ENCODE peak calls at places on chromosomes 7 and 10, in nine cellular contexts. K is uterus, V is astrocyte of the cerebellum, Z is fibroblast of mammary gland, B is GM23248, A is RWPE2, Q is small intestine, L is fibroblast of the aortic adventitia, X is AG04450. M is an unnamed sample.

GRCh38 chr10:29081231-29081630 is 207.6 kb upstream of the LYZL1 start:
- DNase-seq in A (no peak), V (no peak), Q (no peak), X (no peak), B (no peak), K (no peak), L (no peak), Z (no peak), M (no peak)

GRCh38 chr7:23106491-23106800 is 861 bp downstream of the KLHL7 start:
- DNase-seq in Z (no peak), B (no peak), Q (no peak), V (no peak), A (no peak), L (peak), K (no peak), X (no peak), M (no peak)

GRCh38 chr7:28083159-28083997 is 97.2 kb downstream of the JAZF1 start:
- DNase-seq in X (no peak), Z (peak), K (no peak), L (peak), B (peak), A (no peak), Q (no peak), V (no peak), M (peak)

GRCh38 chr10:100654835-100655759 is 90.3 kb upstream of the PAX2 start:
- DNase-seq in B (peak), K (no peak), Q (no peak), A (no peak), V (no peak), X (no peak), Z (no peak), L (no peak), M (no peak)

GRCh38 chr7:45985902-45986301 is 64.8 kb upstream of the IGFBP3 start:
- DNase-seq in Z (peak), B (peak), K (no peak), A (no peak), V (no peak), X (peak), Q (no peak), L (peak), M (peak)

GRCh38 chr7:127792528-127793342 is 140.7 kb downstream of the SND1 start:
- DNase-seq in Z (peak), L (no peak), B (peak), Q (peak), X (no peak), A (no peak), V (no peak), K (no peak), M (no peak)

GRCh38 chr10:125094111-125094705 is 66.2 kb downstream of the CTBP2 start:
- DNase-seq in Z (no peak), Q (no peak), A (no peak), K (no peak), X (no peak), V (no peak), L (no peak), B (no peak), M (no peak)

GRCh38 chr10:104209575-104210198 is 22.5 kb downstream of the CFAP43 start:
- DNase-seq in A (no peak), K (peak), L (peak), X (no peak), B (peak), V (peak), Z (peak), Q (peak), M (no peak)

GRCh38 chr7:21365866-21366624 is 61.8 kb upstream of the SP4 start:
- DNase-seq in L (peak), V (no peak), K (no peak), Z (peak), X (no peak), Q (peak), A (no peak), B (peak), M (no peak)

GRCh38 chr10:110413903-110414562 is 83.7 kb upstream of the DUSP5 start:
- DNase-seq in Q (no peak), A (no peak), X (no peak), B (no peak), Z (no peak), K (no peak), L (no peak), V (no peak), M (no peak)

GRCh38 chr10:125102821-125103220 is 57.5 kb downstream of the CTBP2 start:
- DNase-seq in B (no peak), V (no peak), A (no peak), L (no peak), Q (peak), X (no peak), Z (no peak), K (peak), M (no peak)

GRCh38 chr7:140209866-140210609 is 33.3 kb upstream of the KDM7A start:
- DNase-seq in A (no peak), B (no peak), L (no peak), Z (no peak), V (no peak), K (no peak), Q (no peak), X (no peak), M (no peak)

GRCh38 chr7:157614457-157615020 is 277.7 kb downstream of the DNAJB6 start:
- DNase-seq in Q (no peak), L (no peak), Z (no peak), A (no peak), B (no peak), X (no peak), K (no peak), V (no peak), M (no peak)

GRCh38 chr7:113071465-113071864 is 15.2 kb downstream of the GPR85 start:
- DNase-seq in X (no peak), L (peak), A (no peak), V (no peak), B (peak), Q (no peak), K (no peak), Z (peak), M (peak)

GRCh38 chr7:140661124-140661523 is 11.6 kb upstream of the ADCK2 start:
- DNase-seq in X (no peak), Z (no peak), V (no peak), Q (no peak), K (no peak), B (no peak), L (no peak), A (no peak), M (no peak)

GRCh38 chr10:17808971-17809841 is at the start of gene MRC1:
- DNase-seq in A (no peak), V (no peak), B (no peak), Z (no peak), K (no peak), X (no peak), L (no peak), Q (no peak), M (no peak)

GRCh38 chr7:41977165-41977651 is 259.8 kb downstream of the GLI3 start:
- DNase-seq in A (no peak), L (peak), B (peak), Z (peak), Q (no peak), X (no peak), K (no peak), V (peak), M (peak)

GRCh38 chr7:134779741-134780065 is 269 bp downstream of the CALD1 start:
- DNase-seq in X (no peak), L (no peak), A (no peak), Q (peak), B (no peak), V (no peak), Z (no peak), K (no peak), M (no peak)

GRCh38 chr10:90887555-90887954 is 15.8 kb downstream of the RPP30 start:
- DNase-seq in K (no peak), Q (no peak), X (no peak), V (no peak), L (no peak), B (peak), Z (peak), A (no peak), M (no peak)

GRCh38 chr7:105638942-105639495 is 57.7 kb upstream of the EFCAB10 start:
- DNase-seq in Q (no peak), L (no peak), A (no peak), X (no peak), V (no peak), Z (no peak), K (no peak), B (no peak), M (no peak)

GRCh38 chr7:105639677-105640493 is 58.6 kb upstream of the EFCAB10 start:
- DNase-seq in Q (no peak), A (no peak), L (no peak), Z (no peak), X (no peak), B (no peak), V (no peak), K (no peak), M (no peak)

GRCh38 chr7:105637755-105638154 is 56.5 kb upstream of the EFCAB10 start:
- DNase-seq in A (no peak), L (no peak), Q (no peak), V (no peak), X (no peak), B (no peak), Z (no peak), K (no peak), M (no peak)

GRCh38 chr7:105636982-105637381 is 55.7 kb upstream of the EFCAB10 start:
- DNase-seq in V (no peak), X (no peak), A (no peak), B (no peak), Q (no peak), L (no peak), Z (no peak), K (no peak), M (no peak)

GRCh38 chr7:105638324-105638723 is 57.0 kb upstream of the EFCAB10 start:
- DNase-seq in V (no peak), B (no peak), Z (no peak), L (no peak), A (no peak), Q (no peak), K (no peak), X (no peak), M (no peak)
- H3K4me3 ChIP-seq in V (no peak), B (no peak), Z (no peak), L (no peak), A (no peak), Q (no peak), K (no peak), X (no peak), M (no peak)

DNA sequence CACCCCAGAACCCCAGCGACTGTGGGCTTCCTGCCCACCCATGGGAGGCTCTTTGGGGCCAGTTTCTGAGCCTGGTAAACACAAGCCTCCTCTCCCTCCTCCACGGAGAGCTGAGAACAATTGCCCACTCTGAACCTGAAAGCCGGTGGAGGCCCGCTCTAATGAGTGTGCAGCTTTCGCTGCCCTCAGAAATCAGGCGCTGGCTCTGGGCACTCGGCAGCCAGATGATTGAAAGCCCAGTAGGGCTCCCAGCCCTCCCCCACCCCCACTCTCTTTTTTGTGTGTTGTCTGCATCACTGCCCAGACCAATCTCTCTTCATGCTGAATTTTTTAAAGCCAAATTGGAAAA is 438.9 kb downstream of the RPS24 start:
- DNase-seq in X (no peak), K (no peak), Z (no peak), L (no peak), V (no peak), Q (no peak), B (no peak), A (no peak), M (no peak)
- H3K4me3 ChIP-seq in X (no peak), K (no peak), Z (no peak), L (no peak), V (no peak), Q (no peak), B (no peak), A (no peak), M (no peak)

GRCh38 chr7:118573065-118573464 is 348.6 kb downstream of the ANKRD7 start:
- DNase-seq in B (no peak), A (no peak), Q (no peak), L (no peak), V (no peak), Z (no peak), K (no peak), X (no peak), M (no peak)

GRCh38 chr7:118575393-118575948 is 351.0 kb downstream of the ANKRD7 start:
- DNase-seq in X (no peak), L (no peak), A (no peak), Z (no peak), Q (no peak), B (no peak), K (no peak), V (no peak), M (no peak)

GRCh38 chr7:118572604-118573003 is 348.1 kb downstream of the ANKRD7 start:
- DNase-seq in K (no peak), V (no peak), X (no peak), L (no peak), Z (no peak), B (no peak), A (no peak), Q (no peak), M (no peak)
- H3K4me3 ChIP-seq in K (no peak), V (no peak), X (no peak), L (no peak), Z (no peak), B (no peak), A (no peak), Q (no peak), M (no peak)

DNA sequence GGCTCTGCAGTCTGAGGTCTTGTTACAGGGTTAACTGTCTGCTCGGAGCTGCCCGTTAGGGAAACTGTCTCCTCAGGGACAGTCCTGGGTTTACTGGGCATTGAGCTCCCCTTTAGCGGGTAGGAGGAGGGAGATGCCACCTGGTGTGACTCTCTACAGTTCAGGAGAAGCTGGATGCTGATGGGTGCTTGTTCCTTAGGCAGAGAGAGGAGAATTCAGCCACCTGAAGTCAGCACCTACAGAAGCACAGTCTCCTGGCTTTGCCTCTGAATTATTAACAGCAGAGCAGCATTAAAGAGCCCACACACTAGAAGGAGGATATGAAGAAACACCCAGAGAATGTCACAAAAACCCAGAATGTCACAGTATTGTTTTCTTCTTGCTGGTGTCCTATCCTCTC is 656 bp downstream of the GIMAP4 start:
- DNase-seq in Z (no peak), K (no peak), X (no peak), V (no peak), L (no peak), Q (peak), B (no peak), A (no peak), M (no peak)
- H3K4me3 ChIP-seq in Z (no peak), K (peak), X (no peak), V (no peak), L (no peak), Q (peak), B (no peak), A (no peak), M (no peak)

DNA sequence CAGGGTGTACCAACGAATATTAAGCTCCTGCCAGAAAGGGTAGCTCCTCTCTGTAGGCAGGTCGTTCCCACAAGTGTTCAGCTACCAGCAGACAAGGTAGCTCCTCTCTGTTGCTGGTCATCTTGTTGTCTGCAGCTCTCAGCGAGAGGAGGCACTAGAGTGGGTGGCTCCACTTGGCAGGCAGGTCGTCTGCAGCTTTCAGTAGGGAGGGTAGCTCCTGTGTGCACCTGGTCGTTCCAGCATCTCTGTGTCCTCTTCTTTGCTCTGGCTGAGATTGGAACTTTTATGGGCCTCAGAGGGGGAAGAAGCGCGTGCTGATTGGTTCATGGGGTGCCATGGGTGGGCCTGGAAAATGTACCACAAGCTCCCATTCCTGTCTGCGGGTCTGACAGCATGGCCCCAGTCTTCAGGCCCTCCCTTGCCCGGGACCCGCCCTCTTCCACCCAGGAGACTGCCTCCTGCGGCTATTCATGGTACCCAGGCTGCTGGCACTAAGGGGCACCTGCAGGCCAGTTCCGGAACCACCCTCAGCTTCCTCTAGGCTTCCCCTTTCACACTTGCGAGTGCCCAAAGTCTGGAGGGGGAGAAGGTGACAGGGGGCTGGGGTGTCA is 63.9 kb upstream of the CACNA2D1 start:
- DNase-seq in Q (no peak), Z (no peak), V (no peak), K (no peak), B (no peak), X (no peak), L (no peak), A (no peak), M (no peak)
- H3K4me3 ChIP-seq in Q (no peak), Z (no peak), V (no peak), K (no peak), B (no peak), X (no peak), L (no peak), A (no peak), M (no peak)

GRCh38 chr10:117720931-117721826 is 178.6 kb downstream of the EMX2 start:
- DNase-seq in V (no peak), Z (no peak), K (no peak), A (no peak), Q (no peak), X (no peak), B (no peak), L (no peak), M (no peak)
- H3K4me3 ChIP-seq in V (no peak), Z (no peak), K (no peak), A (no peak), Q (no peak), X (no peak), B (no peak), L (no peak), M (no peak)

GRCh38 chr10:76285012-76285411 is 853.6 kb downstream of the LRMDA start:
- DNase-seq in K (no peak), V (no peak), L (peak), X (peak), Q (no peak), Z (peak), A (no peak), B (peak), M (peak)

GRCh38 chr10:76281704-76282103 is 850.3 kb downstream of the LRMDA start:
- DNase-seq in A (no peak), Q (no peak), V (no peak), B (no peak), Z (no peak), L (no peak), K (no peak), X (no peak), M (no peak)

GRCh38 chr10:76282122-76283030 is 851.0 kb downstream of the LRMDA start:
- DNase-seq in L (peak), V (no peak), X (peak), Z (no peak), K (peak), Q (peak), B (no peak), A (no peak), M (peak)

GRCh38 chr10:76286536-76286935 is 855.1 kb downstream of the LRMDA start:
- DNase-seq in Z (peak), X (no peak), L (peak), A (no peak), V (no peak), K (no peak), B (peak), Q (no peak), M (no peak)

DNA sequence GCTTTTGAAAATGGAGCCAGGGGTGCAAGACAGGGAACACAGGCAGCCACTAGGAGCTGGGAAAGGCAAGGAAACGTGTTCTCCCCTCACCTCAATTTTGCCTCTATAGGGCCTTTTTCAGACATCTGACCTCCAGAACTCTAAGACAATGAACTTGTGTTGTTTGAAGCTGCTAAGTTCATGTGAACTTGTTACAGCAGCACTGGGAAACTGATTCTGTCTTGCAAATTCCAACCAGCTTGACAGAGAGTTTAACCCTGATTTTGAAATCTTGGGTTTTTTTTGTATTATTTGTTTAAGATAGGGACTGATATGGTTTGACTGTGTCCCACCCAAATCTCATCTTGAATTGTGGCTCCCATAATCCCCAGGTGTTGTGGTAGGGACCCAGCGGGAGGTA is 852.9 kb downstream of the LRMDA start:
- DNase-seq in Q (no peak), Z (no peak), A (no peak), V (no peak), L (no peak), B (no peak), K (no peak), X (no peak), M (no peak)
- H3K4me3 ChIP-seq in Q (no peak), Z (no peak), A (no peak), V (no peak), L (no peak), B (no peak), K (no peak), X (no peak), M (no peak)

GRCh38 chr10:114175667-114176066 is 1.7 kb upstream of the CCDC186 start:
- DNase-seq in Q (no peak), B (no peak), A (no peak), V (no peak), X (no peak), Z (no peak), K (no peak), L (no peak), M (no peak)
- H3K4me3 ChIP-seq in Q (no peak), B (no peak), A (no peak), V (no peak), X (no peak), Z (no peak), K (no peak), L (no peak), M (no peak)

GRCh38 chr10:99534456-99534938 is 1.8 kb downstream of the NKX2-3 start:
- DNase-seq in A (no peak), Z (no peak), X (no peak), K (no peak), B (no peak), Q (no peak), V (no peak), L (no peak), M (no peak)
- H3K4me3 ChIP-seq in A (no peak), Z (no peak), X (no peak), K (no peak), B (no peak), Q (peak), V (no peak), L (no peak), M (no peak)